ENCODE peak calls at places on chromosome 4, in eight cellular contexts. One of them, this sample, is unnamed.

GRCh38 chr4:94439606-94440005 is 12.1 kb upstream of the PDLIM5 start:
- DNase-seq in fibroblast of gingiva: no peak
- DNase-seq in left lung: no peak
- DNase-seq in NCI-H1092 treated with DMSO at 0.1 percent for 48 hours: no peak
- DNase-seq in type B pancreatic cell: no peak
- DNase-seq in stromal cell of bone marrow: no peak
- DNase-seq in natural killer cell treated with Interleukin-12 subunit alpha and Interleukin-12 subunit beta and Interleukin-15 and Interleukin-18, amount 100 ng/mL, for 72 hours: no peak
- DNase-seq in brain microvascular endothelial cell: no peak
- DNase-seq in this sample: no peak

GRCh38 chr4:124199185-124199584 is 513.3 kb downstream of the ANKRD50 start:
- DNase-seq in fibroblast of gingiva: no peak
- DNase-seq in left lung: no peak
- DNase-seq in NCI-H1092 treated with DMSO at 0.1 percent for 48 hours: no peak
- DNase-seq in type B pancreatic cell: no peak
- DNase-seq in stromal cell of bone marrow: no peak
- DNase-seq in natural killer cell treated with Interleukin-12 subunit alpha and Interleukin-12 subunit beta and Interleukin-15 and Interleukin-18, amount 100 ng/mL, for 72 hours: no peak
- DNase-seq in brain microvascular endothelial cell: no peak
- DNase-seq in this sample: no peak

GRCh38 chr4:106149026-106149425 is 167.0 kb downstream of the TBCK start:
- DNase-seq in fibroblast of gingiva: no peak
- DNase-seq in left lung: no peak
- DNase-seq in NCI-H1092 treated with DMSO at 0.1 percent for 48 hours: no peak
- DNase-seq in type B pancreatic cell: no peak
- DNase-seq in stromal cell of bone marrow: no peak
- DNase-seq in natural killer cell treated with Interleukin-12 subunit alpha and Interleukin-12 subunit beta and Interleukin-15 and Interleukin-18, amount 100 ng/mL, for 72 hours: no peak
- DNase-seq in brain microvascular endothelial cell: peak; percentile 7
- DNase-seq in this sample: no peak

GRCh38 chr4:155734065-155734464 is 24.8 kb upstream of the GUCY1B1 start:
- DNase-seq in fibroblast of gingiva: peak; percentile 12
- DNase-seq in left lung: no peak
- DNase-seq in NCI-H1092 treated with DMSO at 0.1 percent for 48 hours: no peak
- DNase-seq in type B pancreatic cell: no peak
- DNase-seq in stromal cell of bone marrow: no peak
- DNase-seq in natural killer cell treated with Interleukin-12 subunit alpha and Interleukin-12 subunit beta and Interleukin-15 and Interleukin-18, amount 100 ng/mL, for 72 hours: no peak
- DNase-seq in brain microvascular endothelial cell: peak; percentile 26
- DNase-seq in this sample: no peak

GRCh38 chr4:7045961-7046921 is 3.1 kb downstream of the TADA2B start:
- DNase-seq in fibroblast of gingiva: peak; percentile 83
- DNase-seq in left lung: peak; percentile 63
- DNase-seq in NCI-H1092 treated with DMSO at 0.1 percent for 48 hours: no peak
- DNase-seq in type B pancreatic cell: no peak
- DNase-seq in stromal cell of bone marrow: no peak
- DNase-seq in natural killer cell treated with Interleukin-12 subunit alpha and Interleukin-12 subunit beta and Interleukin-15 and Interleukin-18, amount 100 ng/mL, for 72 hours: no peak
- DNase-seq in brain microvascular endothelial cell: no peak
- DNase-seq in this sample: no peak

GRCh38 chr4:80015407-80016189 is 57.4 kb downstream of the ANTXR2 start:
- DNase-seq in fibroblast of gingiva: no peak
- DNase-seq in left lung: no peak
- DNase-seq in NCI-H1092 treated with DMSO at 0.1 percent for 48 hours: no peak
- DNase-seq in type B pancreatic cell: no peak
- DNase-seq in stromal cell of bone marrow: no peak
- DNase-seq in natural killer cell treated with Interleukin-12 subunit alpha and Interleukin-12 subunit beta and Interleukin-15 and Interleukin-18, amount 100 ng/mL, for 72 hours: no peak
- DNase-seq in brain microvascular endothelial cell: no peak
- DNase-seq in this sample: no peak

GRCh38 chr4:40832175-40832574 is 82.4 kb downstream of the NSUN7 start:
- DNase-seq in fibroblast of gingiva: no peak
- DNase-seq in left lung: no peak
- DNase-seq in NCI-H1092 treated with DMSO at 0.1 percent for 48 hours: no peak
- DNase-seq in type B pancreatic cell: no peak
- DNase-seq in stromal cell of bone marrow: no peak
- DNase-seq in natural killer cell treated with Interleukin-12 subunit alpha and Interleukin-12 subunit beta and Interleukin-15 and Interleukin-18, amount 100 ng/mL, for 72 hours: no peak
- DNase-seq in brain microvascular endothelial cell: no peak
- DNase-seq in this sample: no peak

GRCh38 chr4:37922323-37922722 is 31.4 kb downstream of the TBC1D1 start:
- DNase-seq in fibroblast of gingiva: no peak
- DNase-seq in left lung: no peak
- DNase-seq in NCI-H1092 treated with DMSO at 0.1 percent for 48 hours: no peak
- DNase-seq in type B pancreatic cell: no peak
- DNase-seq in stromal cell of bone marrow: peak; percentile 63
- DNase-seq in natural killer cell treated with Interleukin-12 subunit alpha and Interleukin-12 subunit beta and Interleukin-15 and Interleukin-18, amount 100 ng/mL, for 72 hours: no peak
- DNase-seq in brain microvascular endothelial cell: peak; percentile 25
- DNase-seq in this sample: no peak

GRCh38 chr4:93654276-93654675 is 174.3 kb upstream of the ATOH1 start:
- DNase-seq in fibroblast of gingiva: no peak
- DNase-seq in left lung: no peak
- DNase-seq in NCI-H1092 treated with DMSO at 0.1 percent for 48 hours: no peak
- DNase-seq in type B pancreatic cell: no peak
- DNase-seq in stromal cell of bone marrow: no peak
- DNase-seq in natural killer cell treated with Interleukin-12 subunit alpha and Interleukin-12 subunit beta and Interleukin-15 and Interleukin-18, amount 100 ng/mL, for 72 hours: no peak
- DNase-seq in brain microvascular endothelial cell: no peak
- DNase-seq in this sample: no peak

GRCh38 chr4:15956179-15956850 is 6.7 kb downstream of the FGFBP2 start:
- DNase-seq in fibroblast of gingiva: peak; percentile 25
- DNase-seq in left lung: no peak
- DNase-seq in NCI-H1092 treated with DMSO at 0.1 percent for 48 hours: peak; percentile 51
- DNase-seq in type B pancreatic cell: no peak
- DNase-seq in stromal cell of bone marrow: peak; percentile 27
- DNase-seq in natural killer cell treated with Interleukin-12 subunit alpha and Interleukin-12 subunit beta and Interleukin-15 and Interleukin-18, amount 100 ng/mL, for 72 hours: peak; percentile 84
- DNase-seq in brain microvascular endothelial cell: peak; percentile 72
- DNase-seq in this sample: no peak

GRCh38 chr4:167020410-167020809 is 213.9 kb downstream of the SPOCK3 start:
- DNase-seq in fibroblast of gingiva: no peak
- DNase-seq in left lung: no peak
- DNase-seq in NCI-H1092 treated with DMSO at 0.1 percent for 48 hours: no peak
- DNase-seq in type B pancreatic cell: no peak
- DNase-seq in stromal cell of bone marrow: no peak
- DNase-seq in natural killer cell treated with Interleukin-12 subunit alpha and Interleukin-12 subunit beta and Interleukin-15 and Interleukin-18, amount 100 ng/mL, for 72 hours: no peak
- DNase-seq in brain microvascular endothelial cell: no peak
- DNase-seq in this sample: no peak

GRCh38 chr4:62398318-62398717 is 1198.2 kb downstream of the ADGRL3 start:
- DNase-seq in fibroblast of gingiva: no peak
- DNase-seq in left lung: no peak
- DNase-seq in NCI-H1092 treated with DMSO at 0.1 percent for 48 hours: no peak
- DNase-seq in type B pancreatic cell: no peak
- DNase-seq in stromal cell of bone marrow: no peak
- DNase-seq in natural killer cell treated with Interleukin-12 subunit alpha and Interleukin-12 subunit beta and Interleukin-15 and Interleukin-18, amount 100 ng/mL, for 72 hours: no peak
- DNase-seq in brain microvascular endothelial cell: no peak
- DNase-seq in this sample: no peak

GRCh38 chr4:98642991-98643426 is 15.4 kb downstream of the TSPAN5 start:
- DNase-seq in fibroblast of gingiva: peak; percentile 34
- DNase-seq in left lung: no peak
- DNase-seq in NCI-H1092 treated with DMSO at 0.1 percent for 48 hours: no peak
- DNase-seq in type B pancreatic cell: no peak
- DNase-seq in stromal cell of bone marrow: no peak
- DNase-seq in natural killer cell treated with Interleukin-12 subunit alpha and Interleukin-12 subunit beta and Interleukin-15 and Interleukin-18, amount 100 ng/mL, for 72 hours: no peak
- DNase-seq in brain microvascular endothelial cell: peak; percentile 78
- DNase-seq in this sample: no peak

GRCh38 chr4:2865381-2865780 is 21.7 kb downstream of the ADD1 start:
- DNase-seq in fibroblast of gingiva: no peak
- DNase-seq in left lung: no peak
- DNase-seq in NCI-H1092 treated with DMSO at 0.1 percent for 48 hours: no peak
- DNase-seq in type B pancreatic cell: no peak
- DNase-seq in stromal cell of bone marrow: no peak
- DNase-seq in natural killer cell treated with Interleukin-12 subunit alpha and Interleukin-12 subunit beta and Interleukin-15 and Interleukin-18, amount 100 ng/mL, for 72 hours: no peak
- DNase-seq in brain microvascular endothelial cell: no peak
- DNase-seq in this sample: no peak

GRCh38 chr4:154421618-154422017 is 70.0 kb downstream of the DCHS2 start:
- DNase-seq in fibroblast of gingiva: no peak
- DNase-seq in left lung: no peak
- DNase-seq in NCI-H1092 treated with DMSO at 0.1 percent for 48 hours: no peak
- DNase-seq in type B pancreatic cell: no peak
- DNase-seq in stromal cell of bone marrow: no peak
- DNase-seq in natural killer cell treated with Interleukin-12 subunit alpha and Interleukin-12 subunit beta and Interleukin-15 and Interleukin-18, amount 100 ng/mL, for 72 hours: no peak
- DNase-seq in brain microvascular endothelial cell: no peak
- DNase-seq in this sample: no peak

GRCh38 chr4:140774956-140775355 is 18.8 kb upstream of the TBC1D9 start:
- DNase-seq in fibroblast of gingiva: no peak
- DNase-seq in left lung: no peak
- DNase-seq in NCI-H1092 treated with DMSO at 0.1 percent for 48 hours: no peak
- DNase-seq in type B pancreatic cell: no peak
- DNase-seq in stromal cell of bone marrow: no peak
- DNase-seq in natural killer cell treated with Interleukin-12 subunit alpha and Interleukin-12 subunit beta and Interleukin-15 and Interleukin-18, amount 100 ng/mL, for 72 hours: no peak
- DNase-seq in brain microvascular endothelial cell: no peak
- DNase-seq in this sample: no peak

GRCh38 chr4:151638295-151638858 is 122.4 kb downstream of the GATB start:
- DNase-seq in fibroblast of gingiva: no peak
- DNase-seq in left lung: no peak
- DNase-seq in NCI-H1092 treated with DMSO at 0.1 percent for 48 hours: no peak
- DNase-seq in type B pancreatic cell: no peak
- DNase-seq in stromal cell of bone marrow: no peak
- DNase-seq in natural killer cell treated with Interleukin-12 subunit alpha and Interleukin-12 subunit beta and Interleukin-15 and Interleukin-18, amount 100 ng/mL, for 72 hours: no peak
- DNase-seq in brain microvascular endothelial cell: no peak
- DNase-seq in this sample: no peak

GRCh38 chr4:25481648-25482047 is 104.6 kb downstream of the ANAPC4 start:
- DNase-seq in fibroblast of gingiva: no peak
- DNase-seq in left lung: no peak
- DNase-seq in NCI-H1092 treated with DMSO at 0.1 percent for 48 hours: no peak
- DNase-seq in type B pancreatic cell: no peak
- DNase-seq in stromal cell of bone marrow: no peak
- DNase-seq in natural killer cell treated with Interleukin-12 subunit alpha and Interleukin-12 subunit beta and Interleukin-15 and Interleukin-18, amount 100 ng/mL, for 72 hours: no peak
- DNase-seq in brain microvascular endothelial cell: no peak
- DNase-seq in this sample: no peak

GRCh38 chr4:36446275-36446674 is 164.9 kb downstream of the DTHD1 start:
- DNase-seq in fibroblast of gingiva: no peak
- DNase-seq in left lung: no peak
- DNase-seq in NCI-H1092 treated with DMSO at 0.1 percent for 48 hours: no peak
- DNase-seq in type B pancreatic cell: no peak
- DNase-seq in stromal cell of bone marrow: no peak
- DNase-seq in natural killer cell treated with Interleukin-12 subunit alpha and Interleukin-12 subunit beta and Interleukin-15 and Interleukin-18, amount 100 ng/mL, for 72 hours: no peak
- DNase-seq in brain microvascular endothelial cell: no peak
- DNase-seq in this sample: no peak

GRCh38 chr4:138707746-138708145 is 307.8 kb upstream of the NOCT start:
- DNase-seq in fibroblast of gingiva: peak; percentile 57
- DNase-seq in left lung: no peak
- DNase-seq in NCI-H1092 treated with DMSO at 0.1 percent for 48 hours: no peak
- DNase-seq in type B pancreatic cell: no peak
- DNase-seq in stromal cell of bone marrow: no peak
- DNase-seq in natural killer cell treated with Interleukin-12 subunit alpha and Interleukin-12 subunit beta and Interleukin-15 and Interleukin-18, amount 100 ng/mL, for 72 hours: no peak
- DNase-seq in brain microvascular endothelial cell: no peak
- DNase-seq in this sample: no peak

GRCh38 chr4:130359537-130359936 is 1263.6 kb downstream of the C4orf33 start:
- DNase-seq in fibroblast of gingiva: peak; percentile 25
- DNase-seq in left lung: no peak
- DNase-seq in NCI-H1092 treated with DMSO at 0.1 percent for 48 hours: no peak
- DNase-seq in type B pancreatic cell: no peak
- DNase-seq in stromal cell of bone marrow: peak; percentile 18
- DNase-seq in natural killer cell treated with Interleukin-12 subunit alpha and Interleukin-12 subunit beta and Interleukin-15 and Interleukin-18, amount 100 ng/mL, for 72 hours: no peak
- DNase-seq in brain microvascular endothelial cell: peak; percentile 20
- DNase-seq in this sample: no peak

GRCh38 chr4:83866821-83867220 is 330.9 kb downstream of the GPAT3 start:
- DNase-seq in fibroblast of gingiva: no peak
- DNase-seq in left lung: no peak
- DNase-seq in NCI-H1092 treated with DMSO at 0.1 percent for 48 hours: no peak
- DNase-seq in type B pancreatic cell: no peak
- DNase-seq in stromal cell of bone marrow: no peak
- DNase-seq in natural killer cell treated with Interleukin-12 subunit alpha and Interleukin-12 subunit beta and Interleukin-15 and Interleukin-18, amount 100 ng/mL, for 72 hours: no peak
- DNase-seq in brain microvascular endothelial cell: no peak
- DNase-seq in this sample: no peak

GRCh38 chr4:100908540-100908939 is 390.7 kb upstream of the EMCN start:
- DNase-seq in fibroblast of gingiva: no peak
- DNase-seq in left lung: no peak
- DNase-seq in NCI-H1092 treated with DMSO at 0.1 percent for 48 hours: no peak
- DNase-seq in type B pancreatic cell: no peak
- DNase-seq in stromal cell of bone marrow: no peak
- DNase-seq in natural killer cell treated with Interleukin-12 subunit alpha and Interleukin-12 subunit beta and Interleukin-15 and Interleukin-18, amount 100 ng/mL, for 72 hours: no peak
- DNase-seq in brain microvascular endothelial cell: no peak
- DNase-seq in this sample: no peak

GRCh38 chr4:122658818-122659295 is 38.0 kb upstream of the IL21 start:
- DNase-seq in fibroblast of gingiva: no peak
- DNase-seq in left lung: no peak
- DNase-seq in NCI-H1092 treated with DMSO at 0.1 percent for 48 hours: no peak
- DNase-seq in type B pancreatic cell: no peak
- DNase-seq in stromal cell of bone marrow: no peak
- DNase-seq in natural killer cell treated with Interleukin-12 subunit alpha and Interleukin-12 subunit beta and Interleukin-15 and Interleukin-18, amount 100 ng/mL, for 72 hours: no peak
- DNase-seq in brain microvascular endothelial cell: no peak
- DNase-seq in this sample: no peak

GRCh38 chr4:147599206-147599605 is 18.0 kb upstream of the TMEM184C start:
- DNase-seq in fibroblast of gingiva: no peak
- DNase-seq in left lung: no peak
- DNase-seq in NCI-H1092 treated with DMSO at 0.1 percent for 48 hours: no peak
- DNase-seq in type B pancreatic cell: no peak
- DNase-seq in stromal cell of bone marrow: no peak
- DNase-seq in natural killer cell treated with Interleukin-12 subunit alpha and Interleukin-12 subunit beta and Interleukin-15 and Interleukin-18, amount 100 ng/mL, for 72 hours: no peak
- DNase-seq in brain microvascular endothelial cell: no peak
- DNase-seq in this sample: no peak

GRCh38 chr4:73066928-73067327 is 2.6 kb downstream of the COX18 start:
- DNase-seq in fibroblast of gingiva: no peak
- DNase-seq in left lung: no peak
- DNase-seq in NCI-H1092 treated with DMSO at 0.1 percent for 48 hours: no peak
- DNase-seq in type B pancreatic cell: no peak
- DNase-seq in stromal cell of bone marrow: no peak
- DNase-seq in natural killer cell treated with Interleukin-12 subunit alpha and Interleukin-12 subunit beta and Interleukin-15 and Interleukin-18, amount 100 ng/mL, for 72 hours: peak; percentile 62
- DNase-seq in brain microvascular endothelial cell: no peak
- DNase-seq in this sample: no peak

GRCh38 chr4:28443786-28444412 is 1583.3 kb downstream of the STIM2 start:
- DNase-seq in fibroblast of gingiva: no peak
- DNase-seq in left lung: no peak
- DNase-seq in NCI-H1092 treated with DMSO at 0.1 percent for 48 hours: no peak
- DNase-seq in type B pancreatic cell: no peak
- DNase-seq in stromal cell of bone marrow: no peak
- DNase-seq in natural killer cell treated with Interleukin-12 subunit alpha and Interleukin-12 subunit beta and Interleukin-15 and Interleukin-18, amount 100 ng/mL, for 72 hours: no peak
- DNase-seq in brain microvascular endothelial cell: no peak
- DNase-seq in this sample: no peak

This sample was measured in mesenteric fat pad.